ENCODE peak calls at places on chromosome 22, in seven cellular contexts. D is Peyer's patch; N is uterus; L is GM10248; Q is amygdala; E is stimulated activated CD4-positive, alpha-beta T cell treated with anti-CD3 and anti-CD28 coated beads, Interleukin-4, amount 100 ng/mL, for 24 hours; P is GM20000. F is an unnamed sample.

GRCh38 chr22:32880061-32880460 is 78.6 kb downstream of the TIMP3 start:
- DNase-seq in Q (no peak), L (no peak), E (no peak), D (no peak), P (no peak), N (peak; percentile 41), F (no peak)

GRCh38 chr22:44589831-44590230 is 91.8 kb upstream of the RTL6 start:
- DNase-seq in D (no peak), N (no peak), E (no peak), P (no peak), L (no peak), Q (no peak), F (no peak)

GRCh38 chr22:44437493-44438015 is 60.5 kb downstream of the RTL6 start:
- DNase-seq in L (no peak), E (no peak), Q (no peak), D (no peak), N (no peak), P (no peak), F (no peak)

GRCh38 chr22:17239156-17239701 is 20.0 kb upstream of the ADA2 start:
- DNase-seq in P (no peak), L (no peak), N (no peak), D (no peak), E (no peak), Q (no peak), F (no peak)

GRCh38 chr22:45805413-45805812 is 133.8 kb downstream of the ATXN10 start:
- DNase-seq in P (no peak), D (no peak), E (no peak), L (no peak), Q (no peak), N (no peak), F (no peak)

GRCh38 chr22:41458161-41458728 is 10.2 kb downstream of the PHF5A start:
- DNase-seq in Q (no peak), L (no peak), P (no peak), E (no peak), D (no peak), N (no peak), F (no peak)

GRCh38 chr22:29798318-29798717 is 31.1 kb downstream of the UQCR10 start:
- DNase-seq in N (no peak), Q (no peak), P (peak; percentile 51), E (no peak), L (no peak), D (no peak), F (no peak)

GRCh38 chr22:42608481-42609361 is 6.0 kb downstream of the POLDIP3 start:
- DNase-seq in L (no peak), Q (peak; percentile 25), N (no peak), D (no peak), P (no peak), E (no peak), F (no peak)

GRCh38 chr22:20638143-20638870 is 130.9 kb downstream of the MED15 start:
- DNase-seq in N (no peak), L (no peak), Q (no peak), E (no peak), D (no peak), P (no peak), F (no peak)

GRCh38 chr22:46613606-46613997 is 6.6 kb upstream of the GRAMD4 start:
- DNase-seq in P (no peak), N (no peak), Q (no peak), D (no peak), L (peak; percentile 54), E (peak; percentile 10), F (peak; percentile 76)

GRCh38 chr22:23266780-23267179 is 86.5 kb downstream of the BCR start:
- DNase-seq in D (no peak), L (no peak), N (no peak), P (no peak), Q (no peak), E (no peak), F (no peak)

GRCh38 chr22:50417544-50417943 is 57.3 kb downstream of the SBF1 start:
- DNase-seq in D (no peak), E (no peak), L (no peak), N (no peak), P (no peak), Q (no peak), F (no peak)

GRCh38 chr22:47093720-47094119 is 331.3 kb downstream of the TBC1D22A start:
- DNase-seq in L (no peak), D (no peak), Q (no peak), E (no peak), N (no peak), P (no peak), F (no peak)